ENCODE peak calls at places on chromosomes 3 and 15, in four cellular contexts. One of them, this sample, is unnamed.

GRCh38 chr3:43246956-43247355 is 39.4 kb upstream of the SNRK start:
- DNase-seq in T1000: no peak
- DNase-seq in AG04449: no peak
- DNase-seq in stimulated activated CD4-positive, alpha-beta T cell treated with anti-CD3 and anti-CD28 coated beads, Interleukin-1b, Interleukin-23, amount 100 ng/mL, for 48 hours: no peak
- DNase-seq in this sample: no peak

GRCh38 chr15:81297580-81298575 is 26.1 kb downstream of the STARD5 start:
- DNase-seq in T1000: no peak
- DNase-seq in AG04449: no peak
- DNase-seq in stimulated activated CD4-positive, alpha-beta T cell treated with anti-CD3 and anti-CD28 coated beads, Interleukin-1b, Interleukin-23, amount 100 ng/mL, for 48 hours: peak
- DNase-seq in this sample: no peak

GRCh38 chr3:191500892-191501291 is 39.9 kb downstream of the PYDC2 start:
- DNase-seq in T1000: no peak
- DNase-seq in AG04449: no peak
- DNase-seq in stimulated activated CD4-positive, alpha-beta T cell treated with anti-CD3 and anti-CD28 coated beads, Interleukin-1b, Interleukin-23, amount 100 ng/mL, for 48 hours: no peak
- DNase-seq in this sample: no peak

GRCh38 chr3:22960326-22960984 is 242.7 kb upstream of the UBE2E2 start:
- DNase-seq in T1000: peak
- DNase-seq in AG04449: no peak
- DNase-seq in stimulated activated CD4-positive, alpha-beta T cell treated with anti-CD3 and anti-CD28 coated beads, Interleukin-1b, Interleukin-23, amount 100 ng/mL, for 48 hours: no peak
- DNase-seq in this sample: no peak

GRCh38 chr3:188489639-188490405 is 335.9 kb downstream of the LPP start:
- DNase-seq in T1000: no peak
- DNase-seq in AG04449: no peak
- DNase-seq in stimulated activated CD4-positive, alpha-beta T cell treated with anti-CD3 and anti-CD28 coated beads, Interleukin-1b, Interleukin-23, amount 100 ng/mL, for 48 hours: no peak
- DNase-seq in this sample: peak

GRCh38 chr3:140285380-140285779 is 350.4 kb downstream of the CLSTN2 start:
- DNase-seq in T1000: no peak
- DNase-seq in AG04449: no peak
- DNase-seq in stimulated activated CD4-positive, alpha-beta T cell treated with anti-CD3 and anti-CD28 coated beads, Interleukin-1b, Interleukin-23, amount 100 ng/mL, for 48 hours: no peak
- DNase-seq in this sample: no peak

GRCh38 chr15:63318344-63318743 is 40.9 kb downstream of the APH1B start:
- DNase-seq in T1000: no peak
- DNase-seq in AG04449: no peak
- DNase-seq in stimulated activated CD4-positive, alpha-beta T cell treated with anti-CD3 and anti-CD28 coated beads, Interleukin-1b, Interleukin-23, amount 100 ng/mL, for 48 hours: no peak
- DNase-seq in this sample: no peak

GRCh38 chr3:178083906-178084823 is 452.1 kb upstream of the KCNMB2 start:
- DNase-seq in T1000: no peak
- DNase-seq in AG04449: no peak
- DNase-seq in stimulated activated CD4-positive, alpha-beta T cell treated with anti-CD3 and anti-CD28 coated beads, Interleukin-1b, Interleukin-23, amount 100 ng/mL, for 48 hours: no peak
- DNase-seq in this sample: no peak

GRCh38 chr15:35107122-35107521 is 22.0 kb upstream of the NANOGP8 start:
- DNase-seq in T1000: no peak
- DNase-seq in AG04449: no peak
- DNase-seq in stimulated activated CD4-positive, alpha-beta T cell treated with anti-CD3 and anti-CD28 coated beads, Interleukin-1b, Interleukin-23, amount 100 ng/mL, for 48 hours: no peak
- DNase-seq in this sample: no peak

GRCh38 chr3:59093521-59093920 is 43.7 kb upstream of the CFAP20DC start:
- DNase-seq in T1000: no peak
- DNase-seq in AG04449: no peak
- DNase-seq in stimulated activated CD4-positive, alpha-beta T cell treated with anti-CD3 and anti-CD28 coated beads, Interleukin-1b, Interleukin-23, amount 100 ng/mL, for 48 hours: no peak
- DNase-seq in this sample: no peak

GRCh38 chr3:62242846-62243245 is 130.5 kb downstream of the FEZF2 start:
- DNase-seq in T1000: no peak
- DNase-seq in AG04449: no peak
- DNase-seq in stimulated activated CD4-positive, alpha-beta T cell treated with anti-CD3 and anti-CD28 coated beads, Interleukin-1b, Interleukin-23, amount 100 ng/mL, for 48 hours: no peak
- DNase-seq in this sample: no peak

GRCh38 chr3:24451461-24452099 is 43.1 kb downstream of the THRB start:
- DNase-seq in T1000: no peak
- DNase-seq in AG04449: no peak
- DNase-seq in stimulated activated CD4-positive, alpha-beta T cell treated with anti-CD3 and anti-CD28 coated beads, Interleukin-1b, Interleukin-23, amount 100 ng/mL, for 48 hours: no peak
- DNase-seq in this sample: no peak

GRCh38 chr15:39579487-39580116 is 1.3 kb upstream of the THBS1 start:
- DNase-seq in T1000: peak
- DNase-seq in AG04449: peak
- DNase-seq in stimulated activated CD4-positive, alpha-beta T cell treated with anti-CD3 and anti-CD28 coated beads, Interleukin-1b, Interleukin-23, amount 100 ng/mL, for 48 hours: no peak
- DNase-seq in this sample: peak

GRCh38 chr15:87929835-87930234 is 326.7 kb downstream of the NTRK3 start:
- DNase-seq in T1000: no peak
- DNase-seq in AG04449: no peak
- DNase-seq in stimulated activated CD4-positive, alpha-beta T cell treated with anti-CD3 and anti-CD28 coated beads, Interleukin-1b, Interleukin-23, amount 100 ng/mL, for 48 hours: no peak
- DNase-seq in this sample: no peak

GRCh38 chr15:80932989-80933388 is 56.6 kb downstream of the MESD start:
- DNase-seq in T1000: no peak
- DNase-seq in AG04449: no peak
- DNase-seq in stimulated activated CD4-positive, alpha-beta T cell treated with anti-CD3 and anti-CD28 coated beads, Interleukin-1b, Interleukin-23, amount 100 ng/mL, for 48 hours: no peak
- DNase-seq in this sample: no peak

GRCh38 chr3:184508938-184509337 is 52.6 kb upstream of the EPHB3 start:
- DNase-seq in T1000: no peak
- DNase-seq in AG04449: no peak
- DNase-seq in stimulated activated CD4-positive, alpha-beta T cell treated with anti-CD3 and anti-CD28 coated beads, Interleukin-1b, Interleukin-23, amount 100 ng/mL, for 48 hours: no peak
- DNase-seq in this sample: no peak

GRCh38 chr15:29102911-29103824 is 166.5 kb downstream of the NSMCE3 start:
- DNase-seq in T1000: peak
- DNase-seq in AG04449: no peak
- DNase-seq in stimulated activated CD4-positive, alpha-beta T cell treated with anti-CD3 and anti-CD28 coated beads, Interleukin-1b, Interleukin-23, amount 100 ng/mL, for 48 hours: no peak
- DNase-seq in this sample: no peak

GRCh38 chr3:141413387-141414140 is 45.3 kb downstream of the ZBTB38 start:
- DNase-seq in T1000: no peak
- DNase-seq in AG04449: no peak
- DNase-seq in stimulated activated CD4-positive, alpha-beta T cell treated with anti-CD3 and anti-CD28 coated beads, Interleukin-1b, Interleukin-23, amount 100 ng/mL, for 48 hours: peak
- DNase-seq in this sample: no peak

GRCh38 chr3:132867956-132868355 is 145.7 kb upstream of the NPHP3 start:
- DNase-seq in T1000: no peak
- DNase-seq in AG04449: no peak
- DNase-seq in stimulated activated CD4-positive, alpha-beta T cell treated with anti-CD3 and anti-CD28 coated beads, Interleukin-1b, Interleukin-23, amount 100 ng/mL, for 48 hours: no peak
- DNase-seq in this sample: peak

GRCh38 chr3:7651213-7651612 is 790.3 kb downstream of the GRM7 start:
- DNase-seq in T1000: no peak
- DNase-seq in AG04449: no peak
- DNase-seq in stimulated activated CD4-positive, alpha-beta T cell treated with anti-CD3 and anti-CD28 coated beads, Interleukin-1b, Interleukin-23, amount 100 ng/mL, for 48 hours: no peak
- DNase-seq in this sample: no peak

GRCh38 chr3:129908417-129908816 is 14.9 kb upstream of the TMCC1 start:
- DNase-seq in T1000: no peak
- DNase-seq in AG04449: no peak
- DNase-seq in stimulated activated CD4-positive, alpha-beta T cell treated with anti-CD3 and anti-CD28 coated beads, Interleukin-1b, Interleukin-23, amount 100 ng/mL, for 48 hours: no peak
- DNase-seq in this sample: no peak

GRCh38 chr3:183699238-183699947 is 1.8 kb downstream of the YEATS2 start:
- DNase-seq in T1000: no peak
- DNase-seq in AG04449: no peak
- DNase-seq in stimulated activated CD4-positive, alpha-beta T cell treated with anti-CD3 and anti-CD28 coated beads, Interleukin-1b, Interleukin-23, amount 100 ng/mL, for 48 hours: no peak
- DNase-seq in this sample: no peak

GRCh38 chr3:85427467-85427866 is 468.7 kb downstream of the CADM2 start:
- DNase-seq in T1000: no peak
- DNase-seq in AG04449: no peak
- DNase-seq in stimulated activated CD4-positive, alpha-beta T cell treated with anti-CD3 and anti-CD28 coated beads, Interleukin-1b, Interleukin-23, amount 100 ng/mL, for 48 hours: no peak
- DNase-seq in this sample: no peak